ENCODE peak calls at places on chromosomes 2 and 18, in eight cellular contexts. One of them, this sample, is unnamed.

GRCh38 chr2:65386340-65386739 is 46.1 kb downstream of the SPRED2 start:
- DNase-seq in sciatic nerve: no peak
- DNase-seq in KBM-7: no peak
- DNase-seq in tibial nerve: no peak
- DNase-seq in EL: no peak
- DNase-seq in CD4-positive, CD25-positive, alpha-beta regulatory T cell: no peak
- DNase-seq in GM12891: no peak
- DNase-seq in RKO: no peak
- DNase-seq in this sample: no peak

GRCh38 chr2:197286805-197287595 is 23.6 kb downstream of the ANKRD44 start:
- DNase-seq in sciatic nerve: no peak
- DNase-seq in KBM-7: no peak
- DNase-seq in tibial nerve: peak
- DNase-seq in EL: peak
- DNase-seq in CD4-positive, CD25-positive, alpha-beta regulatory T cell: peak
- DNase-seq in GM12891: no peak
- DNase-seq in RKO: peak
- DNase-seq in this sample: peak

GRCh38 chr18:46458472-46458871 is 198.5 kb downstream of the LOXHD1 start:
- DNase-seq in sciatic nerve: no peak
- DNase-seq in KBM-7: no peak
- DNase-seq in tibial nerve: no peak
- DNase-seq in EL: no peak
- DNase-seq in CD4-positive, CD25-positive, alpha-beta regulatory T cell: no peak
- DNase-seq in GM12891: no peak
- DNase-seq in RKO: no peak
- DNase-seq in this sample: no peak

GRCh38 chr2:190553254-190553653 is 18.7 kb upstream of the NEMP2 start:
- DNase-seq in sciatic nerve: no peak
- DNase-seq in KBM-7: no peak
- DNase-seq in tibial nerve: no peak
- DNase-seq in EL: no peak
- DNase-seq in CD4-positive, CD25-positive, alpha-beta regulatory T cell: no peak
- DNase-seq in GM12891: no peak
- DNase-seq in RKO: no peak
- DNase-seq in this sample: no peak

GRCh38 chr2:28717339-28717758 is 34.3 kb upstream of the PPP1CB start:
- DNase-seq in sciatic nerve: no peak
- DNase-seq in KBM-7: peak
- DNase-seq in tibial nerve: peak
- DNase-seq in EL: peak
- DNase-seq in CD4-positive, CD25-positive, alpha-beta regulatory T cell: no peak
- DNase-seq in GM12891: no peak
- DNase-seq in RKO: peak
- DNase-seq in this sample: no peak

GRCh38 chr2:196112408-196113039 is 43.9 kb upstream of the DNAH7 start:
- DNase-seq in sciatic nerve: no peak
- DNase-seq in KBM-7: no peak
- DNase-seq in tibial nerve: no peak
- DNase-seq in EL: peak
- DNase-seq in CD4-positive, CD25-positive, alpha-beta regulatory T cell: no peak
- DNase-seq in GM12891: no peak
- DNase-seq in RKO: peak
- DNase-seq in this sample: no peak

GRCh38 chr2:230874456-230874855 is 9.7 kb downstream of the ITM2C start:
- DNase-seq in sciatic nerve: no peak
- DNase-seq in KBM-7: no peak
- DNase-seq in tibial nerve: no peak
- DNase-seq in EL: no peak
- DNase-seq in CD4-positive, CD25-positive, alpha-beta regulatory T cell: no peak
- DNase-seq in GM12891: no peak
- DNase-seq in RKO: no peak
- DNase-seq in this sample: no peak

GRCh38 chr2:120857931-120858330 is 122.3 kb downstream of the GLI2 start:
- DNase-seq in sciatic nerve: peak
- DNase-seq in KBM-7: no peak
- DNase-seq in tibial nerve: no peak
- DNase-seq in EL: no peak
- DNase-seq in CD4-positive, CD25-positive, alpha-beta regulatory T cell: no peak
- DNase-seq in GM12891: no peak
- DNase-seq in RKO: no peak
- DNase-seq in this sample: no peak

GRCh38 chr2:108585446-108585845 is 51.2 kb downstream of the LIMS1 start:
- DNase-seq in sciatic nerve: no peak
- DNase-seq in KBM-7: no peak
- DNase-seq in tibial nerve: no peak
- DNase-seq in EL: no peak
- DNase-seq in CD4-positive, CD25-positive, alpha-beta regulatory T cell: no peak
- DNase-seq in GM12891: no peak
- DNase-seq in RKO: no peak
- DNase-seq in this sample: no peak

GRCh38 chr18:2657788-2658458 is 2.4 kb downstream of the SMCHD1 start:
- DNase-seq in sciatic nerve: no peak
- DNase-seq in KBM-7: peak
- DNase-seq in tibial nerve: no peak
- DNase-seq in EL: peak
- DNase-seq in CD4-positive, CD25-positive, alpha-beta regulatory T cell: peak
- DNase-seq in GM12891: no peak
- DNase-seq in RKO: peak
- DNase-seq in this sample: no peak

GRCh38 chr2:222561817-222562424 is 94.0 kb downstream of the FARSB start:
- DNase-seq in sciatic nerve: no peak
- DNase-seq in KBM-7: peak
- DNase-seq in tibial nerve: peak
- DNase-seq in EL: peak
- DNase-seq in CD4-positive, CD25-positive, alpha-beta regulatory T cell: peak
- DNase-seq in GM12891: peak
- DNase-seq in RKO: peak
- DNase-seq in this sample: peak

GRCh38 chr2:176158855-176159677 is 2.0 kb downstream of the HOXD3 start:
- DNase-seq in sciatic nerve: no peak
- DNase-seq in KBM-7: no peak
- DNase-seq in tibial nerve: no peak
- DNase-seq in EL: no peak
- DNase-seq in CD4-positive, CD25-positive, alpha-beta regulatory T cell: no peak
- DNase-seq in GM12891: no peak
- DNase-seq in RKO: no peak
- DNase-seq in this sample: no peak

GRCh38 chr2:73970850-73971471 is 13.7 kb upstream of the TET3 start:
- DNase-seq in sciatic nerve: peak
- DNase-seq in KBM-7: peak
- DNase-seq in tibial nerve: peak
- DNase-seq in EL: no peak
- DNase-seq in CD4-positive, CD25-positive, alpha-beta regulatory T cell: peak
- DNase-seq in GM12891: no peak
- DNase-seq in RKO: no peak
- DNase-seq in this sample: no peak

GRCh38 chr18:8800445-8800844 is 95.1 kb downstream of the MTCL1 start:
- DNase-seq in sciatic nerve: no peak
- DNase-seq in KBM-7: no peak
- DNase-seq in tibial nerve: no peak
- DNase-seq in EL: peak
- DNase-seq in CD4-positive, CD25-positive, alpha-beta regulatory T cell: no peak
- DNase-seq in GM12891: no peak
- DNase-seq in RKO: peak
- DNase-seq in this sample: peak

GRCh38 chr2:170815311-170815710 is 1.4 kb upstream of the GAD1 start:
- DNase-seq in sciatic nerve: no peak
- DNase-seq in KBM-7: no peak
- DNase-seq in tibial nerve: no peak
- DNase-seq in EL: no peak
- DNase-seq in CD4-positive, CD25-positive, alpha-beta regulatory T cell: no peak
- DNase-seq in GM12891: no peak
- DNase-seq in RKO: no peak
- DNase-seq in this sample: no peak

GRCh38 chr2:12824771-12825363 is 108.1 kb downstream of the TRIB2 start:
- DNase-seq in sciatic nerve: peak
- DNase-seq in KBM-7: no peak
- DNase-seq in tibial nerve: peak
- DNase-seq in EL: no peak
- DNase-seq in CD4-positive, CD25-positive, alpha-beta regulatory T cell: no peak
- DNase-seq in GM12891: no peak
- DNase-seq in RKO: no peak
- DNase-seq in this sample: no peak

GRCh38 chr2:241379481-241380480 is 23.7 kb downstream of the FARP2 start:
- DNase-seq in sciatic nerve: no peak
- DNase-seq in KBM-7: no peak
- DNase-seq in tibial nerve: no peak
- DNase-seq in EL: peak
- DNase-seq in CD4-positive, CD25-positive, alpha-beta regulatory T cell: no peak
- DNase-seq in GM12891: no peak
- DNase-seq in RKO: no peak
- DNase-seq in this sample: no peak

GRCh38 chr2:171309727-171310265 is 124.0 kb downstream of the METTL8 start:
- DNase-seq in sciatic nerve: no peak
- DNase-seq in KBM-7: no peak
- DNase-seq in tibial nerve: no peak
- DNase-seq in EL: no peak
- DNase-seq in CD4-positive, CD25-positive, alpha-beta regulatory T cell: no peak
- DNase-seq in GM12891: no peak
- DNase-seq in RKO: no peak
- DNase-seq in this sample: no peak

GRCh38 chr18:25284861-25285574 is 66.9 kb downstream of the ZNF521 start:
- DNase-seq in sciatic nerve: no peak
- DNase-seq in KBM-7: peak
- DNase-seq in tibial nerve: peak
- DNase-seq in EL: no peak
- DNase-seq in CD4-positive, CD25-positive, alpha-beta regulatory T cell: no peak
- DNase-seq in GM12891: no peak
- DNase-seq in RKO: no peak
- DNase-seq in this sample: no peak

GRCh38 chr2:134669731-134670669 is 48.8 kb downstream of the TMEM163 start:
- DNase-seq in sciatic nerve: no peak
- DNase-seq in KBM-7: peak
- DNase-seq in tibial nerve: peak
- DNase-seq in EL: no peak
- DNase-seq in CD4-positive, CD25-positive, alpha-beta regulatory T cell: peak
- DNase-seq in GM12891: no peak
- DNase-seq in RKO: no peak
- DNase-seq in this sample: no peak

GRCh38 chr2:172429351-172429968 is 2.1 kb downstream of the ITGA6 start:
- DNase-seq in sciatic nerve: no peak
- DNase-seq in KBM-7: no peak
- DNase-seq in tibial nerve: no peak
- DNase-seq in EL: no peak
- DNase-seq in CD4-positive, CD25-positive, alpha-beta regulatory T cell: no peak
- DNase-seq in GM12891: no peak
- DNase-seq in RKO: no peak
- DNase-seq in this sample: no peak